ENCODE peak calls at places on chromosomes 13 and 19, in six cellular contexts. C is KG1, J is iPS-NIHi11, W is anterior cingulate cortex, X is hepatocyte, O is COR-L47. N is an unnamed sample.

GRCh38 chr19:49681830-49682229 is 4.8 kb downstream of the PRMT1 start:
- DNase-seq in J (no peak), C (no peak), W (no peak), X (no peak), O (no peak), N (no peak)

GRCh38 chr19:13097331-13098258 is 5.1 kb downstream of the LYL1 start:
- DNase-seq in O (no peak), J (no peak), C (peak), X (no peak), W (no peak), N (no peak)

GRCh38 chr13:99162543-99162942 is 38.1 kb upstream of the UBAC2 start:
- DNase-seq in X (no peak), C (no peak), O (no peak), W (no peak), J (no peak), N (no peak)

GRCh38 chr19:55158848-55159793 is 1.6 kb upstream of the TNNI3 start:
- DNase-seq in C (no peak), X (no peak), O (no peak), J (no peak), W (no peak), N (no peak)

GRCh38 chr13:21330126-21330861 is 128.8 kb downstream of the ZDHHC20 start:
- DNase-seq in C (no peak), X (no peak), W (no peak), O (no peak), J (no peak), N (no peak)

GRCh38 chr13:111325146-111325890 is 4.9 kb downstream of the TEX29 start:
- DNase-seq in O (no peak), C (no peak), X (no peak), W (no peak), J (no peak), N (no peak)

GRCh38 chr13:35597451-35597850 is 121.0 kb upstream of the MAB21L1 start:
- DNase-seq in C (no peak), J (no peak), W (no peak), X (no peak), O (no peak), N (no peak)

GRCh38 chr13:78022164-78022877 is 103.7 kb upstream of the EDNRB start:
- DNase-seq in C (peak), O (no peak), J (no peak), X (no peak), W (no peak), N (no peak)

GRCh38 chr19:49355890-49356289 is 6.3 kb downstream of the TEAD2 start:
- DNase-seq in X (no peak), J (no peak), O (no peak), C (no peak), W (no peak), N (no peak)

GRCh38 chr19:39971380-39971841 is 446 bp downstream of the PSMC4 start:
- DNase-seq in O (no peak), W (no peak), C (no peak), X (peak), J (peak), N (no peak)

GRCh38 chr19:55611300-55611982 is 6.0 kb downstream of the ZNF865 start:
- DNase-seq in O (no peak), W (no peak), C (no peak), J (no peak), X (no peak), N (no peak)

GRCh38 chr19:2365201-2365970 is 5.3 kb downstream of the TMPRSS9 start:
- DNase-seq in X (no peak), C (no peak), J (no peak), O (no peak), W (no peak), N (no peak)

GRCh38 chr13:59276436-59276835 is 887.3 kb downstream of the DIAPH3 start:
- DNase-seq in X (no peak), W (no peak), O (no peak), J (no peak), C (no peak), N (no peak)

GRCh38 chr19:29966594-29967249 is 24.7 kb downstream of the URI1 start:
- DNase-seq in O (no peak), X (no peak), W (no peak), C (no peak), J (no peak), N (no peak)

GRCh38 chr13:100872761-100873160 is 198.2 kb upstream of the TMTC4 start:
- DNase-seq in X (no peak), O (no peak), C (no peak), W (no peak), J (no peak), N (peak)

GRCh38 chr19:50486823-50487515 is 10.3 kb upstream of the GARIN5A start:
- DNase-seq in C (no peak), X (no peak), W (no peak), O (no peak), J (peak), N (no peak)

GRCh38 chr19:6693681-6694080 is 23.7 kb upstream of the TNFSF14 start:
- DNase-seq in O (no peak), J (no peak), W (no peak), X (no peak), C (no peak), N (no peak)

GRCh38 chr13:73177017-73177416 is 118.2 kb downstream of the KLF5 start:
- DNase-seq in C (no peak), J (no peak), W (no peak), O (no peak), X (no peak), N (no peak)

GRCh38 chr19:41997121-41997850 is 3.3 kb upstream of the ATP1A3 start:
- DNase-seq in X (peak), J (peak), W (no peak), O (no peak), C (no peak), N (no peak)

GRCh38 chr19:2556221-2557092 is 80.5 kb downstream of the GADD45B start:
- DNase-seq in O (no peak), W (no peak), X (no peak), C (no peak), J (no peak), N (no peak)

GRCh38 chr13:113441661-113442060 is 11.6 kb downstream of the ADPRHL1 start:
- DNase-seq in J (no peak), X (no peak), O (no peak), W (no peak), C (no peak), N (no peak)

GRCh38 chr13:23159205-23159586 is 21.6 kb upstream of the SGCG start:
- DNase-seq in W (no peak), X (peak), O (no peak), C (peak), J (peak), N (no peak)

GRCh38 chr13:23767806-23768205 is 121.4 kb downstream of the MIPEP start:
- DNase-seq in C (no peak), X (no peak), J (no peak), W (no peak), O (no peak), N (no peak)

GRCh38 chr19:27774337-27774736 is 1438.6 kb downstream of the UQCRFS1 start:
- DNase-seq in X (no peak), C (no peak), J (no peak), O (no peak), W (no peak), N (no peak)

GRCh38 chr19:49396738-49397505 is 8.9 kb downstream of the KASH5 start:
- DNase-seq in O (no peak), C (no peak), J (peak), W (no peak), X (no peak), N (no peak)

GRCh38 chr13:24080134-24080533 is 80.4 kb upstream of the SPATA13 start:
- DNase-seq in C (no peak), X (no peak), W (no peak), O (no peak), J (no peak), N (no peak)

GRCh38 chr13:105878119-105878518 is 657.3 kb downstream of the EFNB2 start:
- DNase-seq in W (no peak), C (no peak), O (no peak), X (no peak), J (no peak), N (no peak)

GRCh38 chr13:51380269-51380668 is 40.8 kb downstream of the SERPINE3 start:
- DNase-seq in J (no peak), W (no peak), X (no peak), O (no peak), C (no peak), N (peak)

GRCh38 chr13:51632643-51633357 is 48.5 kb downstream of the WDFY2 start:
- DNase-seq in W (peak), X (no peak), O (no peak), C (no peak), J (peak), N (no peak)

GRCh38 chr13:98405107-98405571 is 171.8 kb downstream of the STK24 start:
- DNase-seq in O (peak), X (peak), C (no peak), W (peak), J (peak), N (no peak)

N was measured in LNCaP clone FGC.